ENCODE peak calls at places on chromosomes 13 and 19, in ten cellular contexts. E is right lobe of liver; M is Panc1; A is cardiac muscle cell; Z is glutamatergic neuron; U is coronary artery; S is fibroblast of lung; Q is activated CD8-positive, alpha-beta T cell treated with anti-CD3 and anti-CD28 coated beads for 36 hours; J is hepatocyte; D is dorsolateral prefrontal cortex. X is an unnamed sample.

GRCh38 chr19:29543381-29543780 is 17.6 kb downstream of the VSTM2B start:
- DNase-seq in A (no peak), Q (no peak), E (peak; percentile 14), M (no peak), Z (no peak), U (no peak), D (no peak), S (no peak), J (no peak), X (no peak)

GRCh38 chr13:99911069-99911964 is 60.2 kb downstream of the ZIC5 start:
- DNase-seq in Q (no peak), D (no peak), U (no peak), J (no peak), E (no peak), M (no peak), S (no peak), Z (no peak), A (no peak), X (no peak)

GRCh38 chr19:33286899-33287298 is 15.4 kb downstream of the CEBPA start:
- DNase-seq in D (no peak), S (no peak), U (no peak), E (no peak), J (no peak), Q (peak; percentile 51), A (no peak), M (no peak), Z (no peak), X (no peak)

GRCh38 chr13:51221674-51222509 is at the start of gene FAM124A:
- DNase-seq in E (peak; percentile 52), D (peak; percentile 61), Q (peak; percentile 43), U (no peak), S (peak; percentile 20), Z (peak; percentile 81), M (no peak), J (peak; percentile 80), A (peak; percentile 81), X (peak; percentile 16)

GRCh38 chr13:78596701-78597550 is 6.4 kb downstream of the POU4F1 start:
- DNase-seq in Z (no peak), U (no peak), D (no peak), E (no peak), Q (no peak), A (no peak), M (no peak), S (no peak), J (no peak), X (no peak)

GRCh38 chr13:113883921-113884804 is 20.3 kb upstream of the GAS6 start:
- DNase-seq in Q (no peak), S (no peak), A (no peak), E (no peak), M (no peak), U (peak; percentile 57), D (no peak), J (no peak), Z (no peak), X (no peak)

GRCh38 chr13:35208587-35208986 is 266.5 kb downstream of the NBEA start:
- DNase-seq in A (no peak), E (no peak), D (no peak), Z (no peak), M (no peak), U (no peak), J (no peak), S (peak; percentile 21), Q (no peak), X (no peak)

GRCh38 chr19:38527466-38528136 is 90.2 kb downstream of the MAP4K1 start:
- DNase-seq in J (no peak), A (no peak), Z (no peak), E (no peak), M (no peak), U (no peak), Q (peak; percentile 55), D (no peak), S (no peak), X (no peak)

GRCh38 chr13:71754407-71754974 is 112.5 kb downstream of the DACH1 start:
- DNase-seq in U (no peak), S (no peak), M (no peak), Q (no peak), D (no peak), J (no peak), Z (no peak), E (no peak), A (no peak), X (no peak)
- TF ChIP-seq CTCF in U (no peak), S (no peak), M (no peak), Q (no peak), D (no peak), J (no peak), Z (peak; percentile 57), E (no peak), A (no peak), X (no peak)

GRCh38 chr19:13959962-13960862 is 7.9 kb downstream of the DCAF15 start:
- DNase-seq in A (no peak), E (no peak), S (no peak), D (no peak), Z (no peak), J (peak; percentile 20), M (no peak), Q (peak; percentile 43), U (no peak), X (no peak)
- TF ChIP-seq CTCF in A (peak; percentile 28), E (no peak), S (peak; percentile 14), D (no peak), Z (no peak), J (peak; percentile 15), M (peak; percentile 29), Q (peak; percentile 42), U (no peak), X (peak; percentile 30)

GRCh38 chr19:35136231-35136630 is 1.4 kb upstream of the LGI4 start:
- DNase-seq in M (no peak), U (no peak), S (no peak), J (no peak), D (no peak), A (no peak), Q (no peak), E (no peak), Z (no peak), X (no peak)
- TF ChIP-seq CTCF in M (no peak), U (no peak), S (no peak), J (no peak), D (no peak), A (no peak), Q (no peak), E (no peak), Z (no peak), X (no peak)

GRCh38 chr19:46624958-46625661 is at the start of gene PTGIR:
- DNase-seq in S (peak; percentile 67), J (peak; percentile 62), D (no peak), Z (no peak), U (peak; percentile 95), M (no peak), E (no peak), Q (peak; percentile 62), A (no peak), X (peak; percentile 88)
- TF ChIP-seq CTCF in S (peak; percentile 23), J (no peak), D (no peak), Z (no peak), U (no peak), M (no peak), E (no peak), Q (no peak), A (no peak), X (no peak)

GRCh38 chr19:4064551-4065260 is 2.0 kb downstream of the ZBTB7A start:
- DNase-seq in S (peak; percentile 32), E (peak; percentile 68), Q (peak; percentile 55), U (peak; percentile 82), A (peak; percentile 44), M (no peak), D (peak; percentile 77), J (peak; percentile 75), Z (peak; percentile 60), X (no peak)

GRCh38 chr19:4061683-4062575 is 4.8 kb downstream of the ZBTB7A start:
- DNase-seq in U (peak; percentile 75), Q (no peak), S (no peak), E (peak; percentile 81), J (peak; percentile 85), A (no peak), D (no peak), Z (no peak), M (no peak), X (no peak)

GRCh38 chr19:4064073-4064550 is 2.6 kb downstream of the ZBTB7A start:
- DNase-seq in Q (no peak), S (peak; percentile 36), Z (no peak), J (peak; percentile 54), E (no peak), D (no peak), A (peak; percentile 20), U (no peak), M (no peak), X (no peak)

GRCh38 chr19:4062576-4063368 is 3.9 kb downstream of the ZBTB7A start:
- DNase-seq in S (no peak), Q (no peak), J (no peak), D (no peak), A (no peak), U (no peak), M (no peak), E (no peak), Z (no peak), X (no peak)

DNA sequence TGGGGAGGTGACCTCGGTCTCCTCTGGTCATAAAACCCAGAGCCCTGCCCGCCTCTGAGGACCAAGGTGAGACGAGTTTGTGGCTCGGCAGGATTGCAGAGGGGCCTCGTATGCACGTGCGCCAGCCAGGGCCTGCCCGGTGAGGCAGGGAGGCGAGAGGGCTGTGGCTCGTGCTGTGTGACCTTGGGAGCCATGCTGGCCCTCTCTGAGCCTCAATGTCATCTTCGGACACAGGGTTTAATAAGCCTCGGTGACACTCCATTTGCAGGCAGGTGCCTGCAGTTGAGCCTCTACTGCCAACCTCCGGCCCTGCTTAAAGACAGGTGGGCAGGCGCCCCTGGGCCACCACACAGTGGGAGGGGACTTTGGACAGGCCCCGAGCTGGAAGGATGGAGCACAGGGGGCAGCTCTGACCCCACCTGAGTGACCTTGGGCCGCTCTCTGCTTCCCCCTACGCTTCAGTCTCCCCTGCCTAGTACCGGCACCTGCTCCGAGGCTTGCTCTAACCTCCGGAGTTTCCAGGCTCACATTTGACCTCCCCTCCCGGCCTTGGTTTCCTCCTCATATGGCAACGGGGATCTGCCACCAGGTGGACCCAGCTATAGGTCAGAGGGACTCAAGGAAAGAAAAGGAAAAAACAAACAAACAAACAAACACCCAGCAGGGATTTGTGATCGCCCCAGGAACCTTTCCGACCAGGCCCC is 3.2 kb downstream of the ZBTB7A start:
- DNase-seq in Z (no peak), M (no peak), D (no peak), S (no peak), A (no peak), Q (no peak), U (no peak), J (peak; percentile 55), E (no peak), X (no peak)
- TF ChIP-seq CTCF in Z (no peak), M (no peak), D (no peak), S (peak; percentile 6), A (peak; percentile 8), Q (no peak), U (no peak), J (no peak), E (peak; percentile 24), X (peak; percentile 20)

DNA sequence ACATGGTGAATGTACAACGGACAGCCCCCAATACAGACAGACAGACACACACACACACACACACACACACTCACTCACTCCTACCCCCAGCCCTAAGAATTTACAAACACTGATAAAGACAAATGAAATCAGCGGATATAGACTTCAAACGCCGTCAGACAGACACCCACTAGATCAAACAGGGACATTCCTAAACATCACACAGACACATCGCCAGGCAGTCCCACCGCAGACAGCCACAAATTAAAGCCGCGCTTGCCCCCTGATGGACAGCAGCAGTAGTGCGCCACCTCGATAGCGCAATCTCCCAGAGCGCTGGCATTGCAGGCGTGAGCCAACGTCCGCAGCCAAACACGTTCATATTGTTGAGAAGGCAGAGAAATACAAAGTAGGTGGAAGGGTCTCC is 24.7 kb upstream of the ADGRE1 start:
- DNase-seq in U (peak; percentile 78), J (peak; percentile 87), D (peak; percentile 61), S (peak; percentile 69), Z (peak; percentile 88), M (peak; percentile 54), A (peak; percentile 84), E (peak; percentile 84), Q (peak; percentile 97), X (peak; percentile 73)
- TF ChIP-seq CTCF in U (peak; percentile 42), J (peak; percentile 95), D (peak; percentile 81), S (peak; percentile 93), Z (peak; percentile 81), M (peak; percentile 83), A (peak; percentile 93), E (peak; percentile 85), Q (peak; percentile 81), X (peak; percentile 87)